ENCODE peak calls at places on chromosomes 16 and 17, in four cellular contexts. P is K562, G is HL-60, Q is GM12878. D is an unnamed sample.

GRCh38 chr17:72457712-72458111 is 336.9 kb downstream of the SOX9 start:
- DNase-seq in P (no peak), G (no peak), Q (no peak), D (no peak)

GRCh38 chr17:55883112-55883511 is 132.3 kb downstream of the PCTP start:
- DNase-seq in P (peak; percentile 9), G (no peak), Q (no peak), D (no peak)

GRCh38 chr17:78862073-78863023 is 21.7 kb upstream of the USP36 start:
- DNase-seq in P (peak; percentile 68), G (peak; percentile 71), Q (no peak), D (no peak)

GRCh38 chr17:57881783-57882291 is 32.0 kb upstream of the MRPS23 start:
- DNase-seq in P (no peak), G (no peak), Q (no peak), D (no peak)

GRCh38 chr16:14244344-14245010 is 173.4 kb downstream of the MRTFB start:
- DNase-seq in P (no peak), G (no peak), Q (no peak), D (no peak)

GRCh38 chr16:539901-540530 is 12.5 kb downstream of the CAPN15 start:
- DNase-seq in P (no peak), G (no peak), Q (no peak), D (no peak)

GRCh38 chr16:75526032-75526790 is 9.7 kb downstream of the CHST5 start:
- DNase-seq in P (no peak), G (no peak), Q (no peak), D (no peak)

GRCh38 chr17:39591958-39592954 is 15.5 kb downstream of the NEUROD2 start:
- DNase-seq in P (peak; percentile 59), G (no peak), Q (no peak), D (no peak)

GRCh38 chr17:75783069-75783783 is 1.4 kb upstream of the UNK start:
- DNase-seq in P (no peak), G (peak; percentile 70), Q (peak; percentile 83), D (no peak)

GRCh38 chr17:5508855-5509254 is 22.5 kb downstream of the MIS12 start:
- DNase-seq in P (no peak), G (no peak), Q (no peak), D (no peak)
- TF ChIP-seq POLR2AphosphoS5 in P (no peak), G (no peak), Q (no peak), D (no peak)

DNA sequence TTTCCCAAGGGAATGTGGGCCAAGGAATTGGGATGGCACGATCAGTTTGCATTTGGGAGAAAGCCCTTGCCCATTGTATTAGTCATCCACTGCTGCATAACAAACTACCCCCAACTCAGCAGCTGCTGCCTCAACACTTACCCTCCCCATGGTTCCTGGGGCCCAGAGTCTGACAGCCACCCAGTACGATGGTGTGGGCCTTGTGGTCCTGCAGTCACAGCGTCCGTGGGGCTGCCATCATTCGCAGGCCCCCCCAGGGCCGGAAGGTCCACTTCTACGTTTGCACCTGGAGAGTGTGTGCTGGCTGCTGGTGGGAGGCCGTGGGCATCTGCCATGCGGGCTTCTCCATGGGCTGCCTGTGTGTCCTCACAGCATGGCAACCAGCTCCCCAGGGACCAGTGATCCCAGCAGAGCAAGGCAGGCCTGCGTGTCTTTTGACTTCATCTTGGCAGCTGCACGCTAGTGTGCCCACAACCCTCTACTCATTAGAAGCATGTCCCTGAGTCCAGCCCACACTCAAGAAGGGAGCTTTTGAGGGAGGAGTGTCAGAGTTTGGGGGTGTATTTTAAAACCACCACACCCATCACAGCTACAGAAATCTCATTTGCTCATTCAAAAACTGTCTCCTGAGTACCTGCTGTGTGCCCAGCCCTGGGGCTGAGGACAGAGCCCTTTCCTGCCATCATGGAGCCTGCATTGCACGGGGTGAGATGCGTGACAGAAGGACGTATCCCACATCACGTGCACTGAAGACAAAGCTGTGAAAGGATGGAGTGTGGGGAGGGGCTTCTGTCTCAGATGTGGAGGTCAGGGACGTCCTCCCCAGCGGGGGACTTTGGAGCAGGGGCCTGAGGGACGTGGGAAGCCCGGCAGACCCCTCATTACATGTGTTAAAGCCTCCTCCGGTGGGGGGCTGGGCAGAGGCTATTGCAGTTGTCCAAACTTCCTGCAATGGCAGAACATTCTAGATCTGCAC is 185.0 kb upstream of the ZNF469 start:
- DNase-seq in P (no peak), G (no peak), Q (no peak), D (no peak)
- TF ChIP-seq SPI1 in P (no peak), G (no peak), Q (no peak), D (no peak)

GRCh38 chr17:66951605-66951953 is 12.9 kb upstream of the CACNG4 start:
- DNase-seq in P (no peak), G (no peak), Q (no peak), D (no peak)

GRCh38 chr17:66952681-66953638 is 11.5 kb upstream of the CACNG4 start:
- DNase-seq in P (no peak), G (no peak), Q (no peak), D (no peak)

GRCh38 chr17:66950886-66951604 is 13.5 kb upstream of the CACNG4 start:
- DNase-seq in P (no peak), G (no peak), Q (no peak), D (no peak)

GRCh38 chr17:66953661-66954060 is 10.8 kb upstream of the CACNG4 start:
- DNase-seq in P (no peak), G (no peak), Q (no peak), D (no peak)

DNA sequence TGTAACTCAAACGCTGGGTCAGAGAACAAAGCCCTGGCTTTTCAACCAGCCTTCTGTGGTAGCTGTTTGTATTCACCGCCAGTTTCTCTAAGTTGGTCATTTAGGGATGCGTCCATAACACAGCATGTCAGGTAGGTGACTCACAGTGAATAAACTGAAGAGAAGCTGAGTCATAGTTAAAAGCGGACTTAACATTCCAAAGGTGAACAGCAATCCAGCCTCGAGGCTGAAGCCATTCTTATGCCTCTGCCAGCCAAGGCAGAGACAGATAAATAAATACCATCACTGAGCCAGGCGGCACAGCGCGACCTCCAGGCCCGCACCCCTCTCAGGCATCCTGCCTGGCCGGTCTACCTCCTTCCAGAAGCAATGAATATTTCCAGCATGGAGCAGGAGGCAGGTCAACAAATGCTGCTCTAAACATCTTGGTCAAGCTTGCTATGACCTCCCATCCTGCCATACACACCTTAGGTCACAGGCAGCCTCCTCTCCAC is 12.4 kb upstream of the CACNG4 start:
- DNase-seq in P (no peak), G (no peak), Q (no peak), D (no peak)
- TF ChIP-seq POLR2AphosphoS5 in P (no peak), G (no peak), Q (no peak), D (no peak)

DNA sequence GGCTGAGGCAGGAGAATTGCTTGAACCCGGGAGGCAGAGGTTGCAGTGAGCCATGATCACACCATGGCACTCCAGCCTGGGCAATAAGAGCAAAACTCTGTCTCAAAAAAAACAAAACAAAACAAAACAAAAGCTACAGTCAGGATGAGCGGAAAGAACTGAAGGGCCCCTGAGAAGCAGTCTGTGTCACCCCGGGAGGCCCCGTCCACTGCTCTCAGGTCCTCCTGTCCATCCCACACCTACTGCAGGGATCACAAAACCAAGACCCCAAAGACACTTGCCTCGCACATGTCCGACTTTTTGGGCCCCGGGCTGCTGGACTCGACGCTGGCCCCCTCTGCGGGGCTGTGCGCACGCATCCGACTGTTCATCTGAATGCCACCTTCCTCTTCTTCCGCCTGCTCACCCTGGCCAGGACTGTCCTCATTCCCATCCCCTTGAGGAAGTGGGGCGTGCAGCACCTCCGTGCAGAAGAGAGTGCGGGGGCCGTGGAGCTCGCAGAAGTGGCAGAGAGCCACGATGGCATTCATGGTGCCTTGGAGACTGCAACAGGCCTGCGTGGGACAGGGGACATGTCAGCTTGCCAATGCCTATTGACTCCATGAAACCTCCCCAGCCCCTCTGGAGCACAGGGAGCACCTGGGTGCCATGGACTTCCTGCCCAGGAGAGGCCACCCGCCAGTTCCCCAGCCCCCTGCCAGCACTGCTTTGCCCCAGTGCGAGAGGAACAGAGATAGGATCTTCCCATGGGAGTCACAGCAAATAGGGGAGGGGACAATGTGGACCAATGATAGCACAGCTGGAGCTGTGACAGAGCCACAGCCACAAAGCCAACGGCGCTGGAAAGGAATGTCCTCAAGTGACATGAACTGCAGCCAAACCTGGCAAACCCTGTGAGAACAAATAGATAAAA is 9.1 kb downstream of the FLCN start:
- DNase-seq in P (peak; percentile 29), G (no peak), Q (no peak), D (no peak)
- TF ChIP-seq SPI1 in P (no peak), G (no peak), Q (no peak), D (no peak)

GRCh38 chr17:7588553-7589203 is 1.2 kb downstream of the SOX15 start:
- DNase-seq in P (no peak), G (peak; percentile 0), Q (no peak), D (no peak)

GRCh38 chr17:7589891-7590611 is at the start of gene SOX15:
- DNase-seq in P (no peak), G (no peak), Q (no peak), D (no peak)

GRCh38 chr17:7590743-7591142 is 849 bp upstream of the SOX15 start:
- DNase-seq in P (no peak), G (no peak), Q (no peak), D (no peak)

GRCh38 chr17:7587831-7588230 is 2.1 kb downstream of the SOX15 start:
- DNase-seq in P (no peak), G (peak; percentile 58), Q (no peak), D (no peak)

GRCh38 chr17:7589204-7589868 is 558 bp downstream of the SOX15 start:
- DNase-seq in P (no peak), G (no peak), Q (no peak), D (peak; percentile 91)
- TF ChIP-seq POLR2AphosphoS5 in P (no peak), G (no peak), Q (no peak), D (no peak)